ENCODE peak calls at places on chromosome 10, in six cellular contexts. One of them, this sample, is unnamed.

GRCh38 chr10:70925377-70926214 is 37.2 kb upstream of the PCBD1 start:
- DNase-seq in upper lobe of right lung: peak; percentile 80
- DNase-seq in bronchial epithelial cell: no peak
- DNase-seq in iris pigment epithelial cell: peak; percentile 21
- DNase-seq in CD4-positive, CD25-positive, alpha-beta regulatory T cell: peak; percentile 12
- DNase-seq in LHCN-M2: no peak
- DNase-seq in this sample: peak; percentile 78

GRCh38 chr10:25465582-25466372 is 291.0 kb downstream of the GPR158 start:
- DNase-seq in upper lobe of right lung: no peak
- DNase-seq in bronchial epithelial cell: no peak
- DNase-seq in iris pigment epithelial cell: no peak
- DNase-seq in CD4-positive, CD25-positive, alpha-beta regulatory T cell: no peak
- DNase-seq in LHCN-M2: peak; percentile 78
- DNase-seq in this sample: no peak

GRCh38 chr10:98253499-98253898 is 14.5 kb downstream of the LOXL4 start:
- DNase-seq in upper lobe of right lung: no peak
- DNase-seq in bronchial epithelial cell: no peak
- DNase-seq in iris pigment epithelial cell: no peak
- DNase-seq in CD4-positive, CD25-positive, alpha-beta regulatory T cell: no peak
- DNase-seq in LHCN-M2: no peak
- DNase-seq in this sample: no peak

GRCh38 chr10:114694735-114695134 is 36.7 kb upstream of the ABLIM1 start:
- DNase-seq in upper lobe of right lung: no peak
- DNase-seq in bronchial epithelial cell: no peak
- DNase-seq in iris pigment epithelial cell: peak; percentile 28
- DNase-seq in CD4-positive, CD25-positive, alpha-beta regulatory T cell: no peak
- DNase-seq in LHCN-M2: peak; percentile 21
- DNase-seq in this sample: peak; percentile 26

GRCh38 chr10:69786791-69787190 is 14.9 kb upstream of the COL13A1 start:
- DNase-seq in upper lobe of right lung: no peak
- DNase-seq in bronchial epithelial cell: peak; percentile 53
- DNase-seq in iris pigment epithelial cell: peak; percentile 61
- DNase-seq in CD4-positive, CD25-positive, alpha-beta regulatory T cell: no peak
- DNase-seq in LHCN-M2: peak; percentile 28
- DNase-seq in this sample: no peak

GRCh38 chr10:14560794-14561765 is 213.6 kb downstream of the FAM107B start:
- DNase-seq in upper lobe of right lung: no peak
- DNase-seq in bronchial epithelial cell: no peak
- DNase-seq in iris pigment epithelial cell: no peak
- DNase-seq in CD4-positive, CD25-positive, alpha-beta regulatory T cell: no peak
- DNase-seq in LHCN-M2: peak; percentile 44
- DNase-seq in this sample: no peak

GRCh38 chr10:80700252-80700651 is 162.6 kb downstream of the SH2D4B start:
- DNase-seq in upper lobe of right lung: no peak
- DNase-seq in bronchial epithelial cell: no peak
- DNase-seq in iris pigment epithelial cell: no peak
- DNase-seq in CD4-positive, CD25-positive, alpha-beta regulatory T cell: no peak
- DNase-seq in LHCN-M2: no peak
- DNase-seq in this sample: no peak

GRCh38 chr10:124628676-124629021 is 115.5 kb downstream of the FAM53B start:
- DNase-seq in upper lobe of right lung: no peak
- DNase-seq in bronchial epithelial cell: no peak
- DNase-seq in iris pigment epithelial cell: no peak
- DNase-seq in CD4-positive, CD25-positive, alpha-beta regulatory T cell: no peak
- DNase-seq in LHCN-M2: no peak
- DNase-seq in this sample: no peak

GRCh38 chr10:99631496-99631895 is 11.3 kb upstream of the SLC25A28 start:
- DNase-seq in upper lobe of right lung: no peak
- DNase-seq in bronchial epithelial cell: peak; percentile 68
- DNase-seq in iris pigment epithelial cell: peak; percentile 79
- DNase-seq in CD4-positive, CD25-positive, alpha-beta regulatory T cell: no peak
- DNase-seq in LHCN-M2: peak; percentile 35
- DNase-seq in this sample: no peak

GRCh38 chr10:33241351-33241750 is 93.1 kb downstream of the NRP1 start:
- DNase-seq in upper lobe of right lung: no peak
- DNase-seq in bronchial epithelial cell: no peak
- DNase-seq in iris pigment epithelial cell: peak; percentile 30
- DNase-seq in CD4-positive, CD25-positive, alpha-beta regulatory T cell: no peak
- DNase-seq in LHCN-M2: peak; percentile 50
- DNase-seq in this sample: no peak

GRCh38 chr10:129498680-129499079 is 31.6 kb downstream of the MGMT start:
- DNase-seq in upper lobe of right lung: no peak
- DNase-seq in bronchial epithelial cell: no peak
- DNase-seq in iris pigment epithelial cell: no peak
- DNase-seq in CD4-positive, CD25-positive, alpha-beta regulatory T cell: no peak
- DNase-seq in LHCN-M2: no peak
- DNase-seq in this sample: no peak

GRCh38 chr10:6671976-6672375 is 91.9 kb upstream of the PRKCQ start:
- DNase-seq in upper lobe of right lung: no peak
- DNase-seq in bronchial epithelial cell: no peak
- DNase-seq in iris pigment epithelial cell: no peak
- DNase-seq in CD4-positive, CD25-positive, alpha-beta regulatory T cell: no peak
- DNase-seq in LHCN-M2: no peak
- DNase-seq in this sample: no peak

GRCh38 chr10:98172495-98172894 is 38.0 kb downstream of the R3HCC1L start:
- DNase-seq in upper lobe of right lung: no peak
- DNase-seq in bronchial epithelial cell: no peak
- DNase-seq in iris pigment epithelial cell: no peak
- DNase-seq in CD4-positive, CD25-positive, alpha-beta regulatory T cell: no peak
- DNase-seq in LHCN-M2: peak; percentile 49
- DNase-seq in this sample: no peak

GRCh38 chr10:23314835-23315239 is 29.8 kb downstream of the C10orf67 start:
- DNase-seq in upper lobe of right lung: no peak
- DNase-seq in bronchial epithelial cell: peak; percentile 86
- DNase-seq in iris pigment epithelial cell: peak; percentile 85
- DNase-seq in CD4-positive, CD25-positive, alpha-beta regulatory T cell: peak; percentile 41
- DNase-seq in LHCN-M2: peak; percentile 78
- DNase-seq in this sample: peak; percentile 79

GRCh38 chr10:122988501-122988900 is 8.3 kb downstream of the PSTK start:
- DNase-seq in upper lobe of right lung: no peak
- DNase-seq in bronchial epithelial cell: peak; percentile 23
- DNase-seq in iris pigment epithelial cell: no peak
- DNase-seq in CD4-positive, CD25-positive, alpha-beta regulatory T cell: no peak
- DNase-seq in LHCN-M2: no peak
- DNase-seq in this sample: no peak